ENCODE peak calls at places on chromosomes 4 and X, in nine cellular contexts. G, S, T, F, W, V, R, E and P are unnamed samples.

GRCh38 chrX:10649286-10649685 is 28.9 kb upstream of the MID1 start:
- DNase-seq in S (no peak), F (no peak), V (no peak), G (peak; percentile 16), E (no peak), R (no peak), W (no peak), T (no peak), P (no peak)

GRCh38 chr4:10180603-10180926 is 64.0 kb upstream of the WDR1 start:
- DNase-seq in S (no peak), V (no peak), E (no peak), G (no peak), R (no peak), F (no peak), T (no peak), W (no peak), P (no peak)

GRCh38 chr4:117137143-117137542 is 51.8 kb upstream of the TRAM1L1 start:
- DNase-seq in S (no peak), T (no peak), W (no peak), R (no peak), V (no peak), G (no peak), F (no peak), E (peak; percentile 41), P (peak; percentile 76)

GRCh38 chr4:89640620-89641366 is 196.2 kb downstream of the SNCA start:
- DNase-seq in F (peak; percentile 80), G (peak; percentile 95), E (no peak), W (peak; percentile 75), V (peak; percentile 29), S (peak; percentile 31), R (peak; percentile 19), T (peak; percentile 50), P (no peak)

GRCh38 chrX:40877869-40878268 is 142.5 kb upstream of the MED14 start:
- DNase-seq in W (no peak), V (no peak), F (peak; percentile 8), S (no peak), R (no peak), T (no peak), E (no peak), G (no peak), P (no peak)

GRCh38 chr4:3434891-3435683 is 6.7 kb upstream of the HGFAC start:
- DNase-seq in R (no peak), V (no peak), S (no peak), E (no peak), F (no peak), G (peak; percentile 34), T (no peak), W (no peak), P (no peak)

GRCh38 chr4:112550728-112551127 is 34.7 kb upstream of the NEUROG2 start:
- DNase-seq in V (no peak), S (no peak), R (no peak), G (no peak), F (no peak), T (no peak), W (no peak), E (no peak), P (peak; percentile 18)

GRCh38 chr4:151276787-151277557 is at the start of gene PRSS48:
- DNase-seq in E (peak; percentile 34), R (peak; percentile 54), W (peak; percentile 80), T (peak; percentile 80), S (peak; percentile 67), F (peak; percentile 55), G (peak; percentile 95), V (peak; percentile 72), P (no peak)

GRCh38 chrX:26286836-26287235 is 70.9 kb downstream of the MAGEB5 start:
- DNase-seq in R (no peak), E (no peak), G (no peak), S (no peak), W (no peak), V (no peak), F (peak; percentile 0), T (no peak), P (no peak)

GRCh38 chrX:15116900-15117299 is 153.0 kb downstream of the ASB9 start:
- DNase-seq in T (no peak), R (no peak), S (no peak), F (no peak), E (no peak), V (no peak), W (no peak), G (no peak), P (no peak)

GRCh38 chr4:40844261-40844660 is 94.5 kb downstream of the NSUN7 start:
- DNase-seq in G (no peak), W (no peak), F (no peak), S (no peak), V (no peak), R (no peak), T (no peak), E (no peak), P (no peak)

GRCh38 chr4:70739496-70740337 is 18.0 kb downstream of the RUFY3 start:
- DNase-seq in E (no peak), R (no peak), V (no peak), W (no peak), G (peak; percentile 45), F (peak; percentile 13), S (no peak), T (no peak), P (no peak)

GRCh38 chr4:56995525-56995924 is 16.8 kb downstream of the POLR2B start:
- DNase-seq in R (peak; percentile 82), G (no peak), S (no peak), E (no peak), V (peak; percentile 59), W (no peak), F (no peak), T (peak; percentile 27), P (peak; percentile 18)

GRCh38 chrX:15298780-15299179 is 16.7 kb downstream of the ASB11 start:
- DNase-seq in V (no peak), S (no peak), R (no peak), G (no peak), W (no peak), E (no peak), F (no peak), T (no peak), P (no peak)

GRCh38 chr4:144376905-144377304 is 236.4 kb upstream of the GYPA start:
- DNase-seq in W (no peak), G (peak; percentile 51), V (no peak), F (no peak), E (no peak), T (no peak), R (no peak), S (no peak), P (no peak)

GRCh38 chrX:140712413-140713173 is 3.0 kb downstream of the LINC00632 start:
- DNase-seq in G (peak; percentile 94), R (peak; percentile 56), F (no peak), W (no peak), V (peak; percentile 29), S (peak; percentile 62), E (no peak), T (peak; percentile 17), P (no peak)

GRCh38 chr4:150209140-150209829 is 131.0 kb downstream of the DCLK2 start:
- DNase-seq in T (peak; percentile 65), F (peak; percentile 41), S (peak; percentile 56), V (peak; percentile 80), G (peak; percentile 73), R (peak; percentile 70), W (peak; percentile 92), E (peak; percentile 45), P (no peak)

GRCh38 chrX:102858826-102859627 is 78.0 kb upstream of the RAB40AL start:
- DNase-seq in T (no peak), S (no peak), G (peak; percentile 72), E (no peak), R (no peak), W (peak; percentile 15), V (no peak), F (no peak), P (no peak)

GRCh38 chrX:31508338-31508737 is 436.5 kb upstream of the FTHL17 start:
- DNase-seq in S (no peak), E (no peak), V (no peak), R (no peak), F (peak; percentile 8), G (peak; percentile 25), T (no peak), W (no peak), P (no peak)

DNA sequence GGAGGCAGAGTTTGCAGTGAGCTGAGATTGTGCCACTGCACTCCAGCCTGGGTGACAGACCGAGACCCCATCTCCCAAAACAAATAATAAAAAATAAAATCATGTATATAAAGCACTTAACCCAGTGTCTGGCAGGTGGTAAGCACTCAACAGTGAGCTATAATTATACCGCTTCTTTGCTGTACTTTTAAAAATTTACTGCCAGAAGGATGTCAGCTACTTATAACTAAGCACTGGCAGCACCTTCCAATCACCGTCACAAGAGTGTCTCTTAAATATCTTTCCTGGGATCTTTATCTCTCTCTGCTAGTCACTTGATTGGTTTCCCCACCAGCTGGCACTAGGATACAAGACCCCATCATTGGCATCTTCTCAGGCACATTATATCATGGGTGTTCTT is 53.9 kb upstream of the DAPP1 start:
- DNase-seq in E (no peak), G (no peak), V (no peak), T (no peak), S (no peak), F (no peak), R (no peak), W (no peak), P (no peak)
- H3K27ac ChIP-seq in E (no peak overlapping the region), G (no peak overlapping the region), V (no peak overlapping the region), T (no peak overlapping the region), S (no peak overlapping the region), F (no peak overlapping the region), R (no peak overlapping the region), W (no peak overlapping the region), P (no peak overlapping the region)

DNA sequence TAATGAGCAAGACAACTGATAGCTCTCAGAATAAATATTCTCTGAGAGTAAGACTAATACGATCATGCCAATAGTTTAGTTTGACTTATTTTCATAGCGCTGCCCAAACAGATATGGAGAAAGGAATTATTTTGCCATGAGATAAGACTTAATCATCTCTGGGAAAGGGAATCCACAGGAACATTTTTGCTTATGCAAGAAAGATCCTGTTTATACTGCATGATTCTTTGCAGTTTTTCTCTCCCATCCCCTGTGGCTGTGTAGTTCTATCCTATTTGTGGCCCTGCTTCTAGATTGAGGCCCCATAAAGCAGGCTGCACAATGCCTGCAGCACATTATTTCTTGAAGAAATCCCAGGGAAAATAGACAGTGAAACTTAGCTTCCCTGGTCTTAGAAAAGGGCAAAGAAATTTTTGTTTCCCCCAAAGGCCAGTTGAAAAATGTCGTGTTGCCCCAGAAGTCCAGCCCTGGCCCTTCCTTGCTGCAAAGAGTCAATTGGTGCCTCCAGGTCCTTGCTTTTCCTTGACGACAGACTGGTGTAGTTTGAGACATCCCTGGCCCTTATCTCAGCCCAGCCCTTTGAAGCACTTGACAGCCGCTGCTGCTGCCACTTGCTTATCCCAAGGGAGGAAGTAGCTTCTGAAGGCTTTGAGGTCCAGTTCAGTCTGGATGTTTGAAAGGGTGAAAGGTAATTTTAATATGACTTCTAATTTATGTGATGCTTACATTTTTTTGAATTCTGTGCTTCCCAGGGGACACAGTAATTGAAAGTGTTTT is 45.0 kb upstream of the SH3RF1 start:
- DNase-seq in G (peak; percentile 64), T (no peak), E (no peak), V (no peak), W (no peak), S (no peak), F (no peak), R (no peak), P (no peak)
- H3K27ac ChIP-seq in G (no peak overlapping the region), T (no peak overlapping the region), E (peak overlapping the region; percentile 70), V (no peak overlapping the region), W (no peak overlapping the region), S (no peak overlapping the region), F (no peak overlapping the region), R (no peak overlapping the region), P (peak overlapping the region; percentile 34)

GRCh38 chrX:154380787-154381186 is 1.7 kb downstream of the EMD start:
- DNase-seq in T (no peak), G (no peak), W (no peak), E (no peak), R (no peak), S (no peak), F (no peak), V (no peak), P (no peak)
- H3K27ac ChIP-seq in T (no peak overlapping the region), G (no peak overlapping the region), W (no peak overlapping the region), E (peak overlapping the region; percentile 86), R (peak overlapping the region; percentile 96), S (no peak overlapping the region), F (no peak overlapping the region), V (no peak overlapping the region), P (no peak overlapping the region)

GRCh38 chr4:5757536-5757935 is 46.5 kb downstream of the EVC start:
- DNase-seq in E (no peak), T (no peak), V (no peak), S (no peak), W (no peak), F (no peak), R (no peak), G (no peak), P (no peak)
- H3K27ac ChIP-seq in E (peak overlapping the region; percentile 94), T (no peak overlapping the region), V (no peak overlapping the region), S (no peak overlapping the region), W (no peak overlapping the region), F (no peak overlapping the region), R (no peak overlapping the region), G (no peak overlapping the region), P (peak overlapping the region; percentile 98)